ENCODE peak calls at places on chromosomes 6 and 20, in nine cellular contexts. P is HTR-8/SVneo; J is stomach; D is body of pancreas; M is frontal cortex; A is T-helper 9 cell; W is activated effector memory CD4-positive, alpha-beta T cell treated with anti-CD3 and anti-CD28 coated beads, Interleukin-2, amount 50 U/mL, for 16 hours; H is heart left ventricle; F is stimulated activated naive CD8-positive, alpha-beta T cell treated with anti-CD3 and anti-CD28 coated beads, Interleukin-15, Interleukin-2, amounts not matched to agents 100 U/mL and 50 U/mL, for 24 hours. E is an unnamed sample.

GRCh38 chr6:155678361-155678760 is 222.7 kb upstream of the NOX3 start:
- DNase-seq in J (no peak), A (no peak), H (no peak), W (no peak), M (no peak), P (no peak), F (no peak), D (no peak), E (no peak)

GRCh38 chr6:98636941-98637340 is 197.4 kb upstream of the POU3F2 start:
- DNase-seq in M (no peak), J (no peak), W (no peak), P (no peak), F (no peak), A (no peak), H (no peak), D (no peak), E (peak)

GRCh38 chr6:2891768-2892170 is 11.3 kb downstream of the SERPINB9 start:
- DNase-seq in J (peak), D (no peak), W (peak), H (no peak), M (no peak), P (no peak), F (peak), A (peak), E (no peak)

GRCh38 chr6:150761771-150762170 is 103.7 kb upstream of the MTHFD1L start:
- DNase-seq in W (no peak), J (no peak), F (no peak), M (no peak), D (no peak), A (no peak), P (no peak), H (no peak), E (no peak)

GRCh38 chr6:152634773-152635172 is 2.4 kb downstream of the SYNE1 start:
- DNase-seq in F (no peak), D (no peak), J (no peak), H (no peak), P (no peak), A (no peak), M (no peak), W (no peak), E (no peak)

GRCh38 chr6:71383476-71383875 is 94.9 kb downstream of the OGFRL1 start:
- DNase-seq in H (no peak), P (no peak), W (no peak), M (no peak), F (no peak), A (no peak), D (no peak), J (no peak), E (no peak)

GRCh38 chr6:134057478-134057877 is 5.1 kb upstream of the SLC2A12 start:
- DNase-seq in A (no peak), H (no peak), M (no peak), W (no peak), P (no peak), D (no peak), F (no peak), J (no peak), E (no peak)

GRCh38 chr6:105952762-105953700 is 133.1 kb upstream of the PRDM1 start:
- DNase-seq in H (no peak), M (no peak), F (no peak), A (no peak), P (no peak), J (no peak), W (no peak), D (no peak), E (peak)

GRCh38 chr6:35906499-35906846 is 14.4 kb downstream of the SRPK1 start:
- DNase-seq in J (no peak), W (no peak), F (no peak), M (no peak), H (no peak), A (no peak), D (no peak), P (no peak), E (no peak)

GRCh38 chr6:158040051-158040803 is 58.6 kb downstream of the SYNJ2 start:
- DNase-seq in H (no peak), J (no peak), F (peak), W (peak), D (no peak), A (no peak), M (peak), P (peak), E (no peak)

GRCh38 chr6:2118136-2118535 is 127.3 kb downstream of the GMDS start:
- DNase-seq in J (no peak), D (peak), W (no peak), M (no peak), A (no peak), F (no peak), H (no peak), P (no peak), E (no peak)

GRCh38 chr6:17280552-17281090 is 540 bp upstream of the RBM24 start:
- DNase-seq in F (no peak), W (no peak), M (peak), H (peak), P (no peak), A (no peak), D (peak), J (peak), E (no peak)

GRCh38 chr20:63191400-63191799 is 24.5 kb downstream of the YTHDF1 start:
- DNase-seq in P (no peak), A (no peak), D (peak), W (no peak), F (no peak), J (peak), M (no peak), H (no peak), E (no peak)

GRCh38 chr6:104955927-104956662 is 812 bp upstream of the LIN28B start:
- DNase-seq in J (no peak), W (no peak), M (no peak), A (no peak), H (no peak), P (no peak), F (no peak), D (no peak), E (no peak)

GRCh38 chr6:63573899-63574553 is 1.7 kb downstream of the LOC128125822 start:
- DNase-seq in H (no peak), J (peak), D (peak), P (no peak), M (no peak), A (peak), F (peak), W (peak), E (peak)

GRCh38 chr6:75855047-75855446 is 106.0 kb downstream of the MYO6 start:
- DNase-seq in J (peak), D (peak), F (peak), H (no peak), W (no peak), A (no peak), P (peak), M (no peak), E (peak)

GRCh38 chr6:112218563-112218962 is 35.8 kb downstream of the LAMA4 start:
- DNase-seq in J (no peak), P (no peak), W (no peak), D (no peak), H (peak), A (no peak), F (no peak), M (no peak), E (no peak)

GRCh38 chr6:87155920-87156600 is 695 bp downstream of the ZNF292 start:
- DNase-seq in M (peak), J (peak), W (peak), D (peak), F (peak), P (peak), A (peak), H (peak), E (peak)

GRCh38 chr6:156045416-156045815 is 589.8 kb upstream of the NOX3 start:
- DNase-seq in F (no peak), W (no peak), D (no peak), A (no peak), M (no peak), J (no peak), H (no peak), P (no peak), E (no peak)

GRCh38 chr20:50366270-50367103 is 143.7 kb upstream of the PTPN1 start:
- DNase-seq in M (no peak), W (peak), F (no peak), H (peak), J (peak), D (peak), A (peak), P (no peak), E (no peak)

GRCh38 chr6:106847116-106847515 is 127.4 kb downstream of the CD24 start:
- DNase-seq in A (no peak), D (no peak), M (no peak), F (no peak), P (no peak), H (no peak), J (no peak), W (no peak), E (no peak)

GRCh38 chr20:63974402-63975200 is 4.8 kb downstream of the SAMD10 start:
- DNase-seq in H (peak), J (peak), W (no peak), D (peak), F (no peak), M (no peak), P (no peak), A (no peak), E (no peak)

GRCh38 chr6:49570474-49571079 is 20.1 kb downstream of the C6orf141 start:
- DNase-seq in A (no peak), J (no peak), D (no peak), W (no peak), H (no peak), F (no peak), P (no peak), M (no peak), E (no peak)

GRCh38 chr6:89375427-89375868 is 22.9 kb upstream of the UBE2J1 start:
- DNase-seq in D (peak), P (no peak), M (no peak), W (peak), A (peak), J (peak), F (peak), H (peak), E (no peak)

GRCh38 chr6:150775400-150775799 is 90.1 kb upstream of the MTHFD1L start:
- DNase-seq in F (no peak), J (no peak), W (no peak), A (no peak), M (no peak), D (no peak), H (no peak), P (no peak), E (peak)

GRCh38 chr6:45625191-45625664 is 247.5 kb upstream of the SUPT3H start:
- DNase-seq in W (no peak), P (no peak), F (peak), H (no peak), J (no peak), M (no peak), A (no peak), D (no peak), E (no peak)

GRCh38 chr6:78483141-78483540 is 384.2 kb upstream of the IRAK1BP1 start:
- DNase-seq in P (no peak), M (no peak), D (no peak), J (no peak), F (no peak), A (no peak), H (no peak), W (no peak), E (no peak)

GRCh38 chr6:123619156-123619555 is 17.6 kb downstream of the TRDN start:
- DNase-seq in A (no peak), P (no peak), J (no peak), W (no peak), D (no peak), F (no peak), M (no peak), H (peak), E (no peak)

GRCh38 chr20:46563170-46563847 is 12.9 kb upstream of the OCSTAMP start:
- DNase-seq in J (no peak), W (no peak), H (no peak), F (no peak), A (no peak), M (no peak), P (no peak), D (no peak), E (peak)

GRCh38 chr6:35177586-35177985 is 36.2 kb upstream of the SCUBE3 start:
- DNase-seq in D (no peak), F (no peak), A (no peak), H (no peak), J (no peak), P (no peak), M (no peak), W (no peak), E (no peak)

GRCh38 chr20:8670900-8671229 is 398.0 kb upstream of the PLCB4 start:
- DNase-seq in P (no peak), H (no peak), W (no peak), D (no peak), J (no peak), A (no peak), F (no peak), M (no peak), E (no peak)

E was measured in pons.